ENCODE peak calls at places on chromosomes 2 and 18, in eight cellular contexts. R is coronary artery; V is dorsolateral prefrontal cortex; B is T-cell; I is AG09309; Q is activated CD4-positive, alpha-beta T cell treated with anti-CD3 and anti-CD28 coated beads, Interleukin-2, amount 10 ng/mL, durations not matched to agents 7 days and 5 days; N is CD4-positive, alpha-beta T cell; O is NCI-H510A treated with DMSO at 0.1 percent for 48 hours. J is an unnamed sample.

GRCh38 chr2:100988630-100989417 is 13.3 kb upstream of the RPL31 start:
- DNase-seq in Q (no peak), V (no peak), B (no peak), N (no peak), I (no peak), R (no peak), O (no peak), J (no peak)

GRCh38 chr2:193462411-193462810 is 1267.7 kb upstream of the TMEFF2 start:
- DNase-seq in V (no peak), O (no peak), B (no peak), I (peak), Q (no peak), R (no peak), N (no peak), J (no peak)

GRCh38 chr18:52152036-52152435 is 188.0 kb upstream of the DCC start:
- DNase-seq in Q (no peak), R (no peak), V (no peak), O (no peak), N (no peak), B (no peak), I (no peak), J (no peak)

GRCh38 chr2:161102770-161103450 is 57.3 kb upstream of the TANK start:
- DNase-seq in R (no peak), Q (no peak), O (no peak), I (no peak), B (no peak), V (no peak), N (no peak), J (no peak)

GRCh38 chr18:55239764-55240163 is 280.5 kb upstream of the CCDC68 start:
- DNase-seq in R (no peak), B (no peak), O (no peak), N (no peak), V (no peak), I (no peak), Q (no peak), J (no peak)

GRCh38 chr2:24404582-24404981 is 44.2 kb upstream of the ITSN2 start:
- DNase-seq in O (no peak), V (no peak), R (no peak), I (no peak), B (no peak), N (no peak), Q (no peak), J (no peak)

GRCh38 chr18:45684341-45685115 is 39.5 kb upstream of the SLC14A1 start:
- DNase-seq in R (peak), I (peak), V (no peak), O (no peak), B (no peak), Q (no peak), N (no peak), J (no peak)

GRCh38 chr18:34028341-34028740 is 196.4 kb downstream of the NOL4 start:
- DNase-seq in B (no peak), R (no peak), Q (no peak), N (no peak), O (no peak), V (no peak), I (no peak), J (peak)

GRCh38 chr2:240498171-240498957 is 59.4 kb downstream of the ANKMY1 start:
- DNase-seq in V (no peak), Q (no peak), N (no peak), O (no peak), B (no peak), R (no peak), I (no peak), J (no peak)

GRCh38 chr2:96556441-96557330 is 20.1 kb downstream of the ARID5A start:
- DNase-seq in I (no peak), R (no peak), Q (no peak), V (no peak), O (no peak), B (no peak), N (no peak), J (no peak)

GRCh38 chr2:15943378-15943851 is 3.1 kb downstream of the MYCN start:
- DNase-seq in V (peak), Q (no peak), R (no peak), O (no peak), B (no peak), N (no peak), I (no peak), J (no peak)

GRCh38 chr2:48541696-48542389 is 11.9 kb downstream of the STON1 start:
- DNase-seq in O (no peak), R (no peak), Q (no peak), I (no peak), V (no peak), N (no peak), B (no peak), J (no peak)

GRCh38 chr2:201151127-201152074 is 31.5 kb upstream of the CASP10 start:
- DNase-seq in N (no peak), I (peak), O (no peak), R (no peak), Q (no peak), B (no peak), V (no peak), J (peak)

GRCh38 chr2:120520929-120521912 is 175.3 kb downstream of the INHBB start:
- DNase-seq in R (no peak), V (peak), O (peak), I (no peak), B (no peak), N (no peak), Q (peak), J (no peak)

GRCh38 chr18:24947521-24948305 is 404.3 kb downstream of the ZNF521 start:
- DNase-seq in R (no peak), Q (no peak), N (no peak), V (no peak), O (no peak), B (no peak), I (no peak), J (no peak)

GRCh38 chr2:62197609-62198236 is 1.8 kb downstream of the B3GNT2 start:
- DNase-seq in V (no peak), O (no peak), N (no peak), B (no peak), R (peak), I (no peak), Q (peak), J (no peak)

J was measured in non-pigmented ciliary epithelial cell.